ENCODE peak calls at places on chromosomes 4 and X, in nine cellular contexts. U is fibroblast of pulmonary artery, I is Calu3, S is esophagus muscularis mucosa, H is fibroblast of mammary gland, N is GM20000, W is DND-41, O is PC-9, T is GM13977. A is an unnamed sample.

GRCh38 chr4:78845469-78845868 is 69.3 kb downstream of the BMP2K start:
- DNase-seq in U (peak; percentile 35), T (peak; percentile 7), I (no peak), O (no peak), S (no peak), N (peak; percentile 12), W (no peak), H (peak; percentile 12), A (peak; percentile 42)

GRCh38 chrX:10172867-10173266 is 16.1 kb downstream of the CLCN4 start:
- DNase-seq in H (no peak), O (no peak), U (no peak), W (no peak), S (no peak), N (no peak), T (no peak), I (no peak), A (no peak)

GRCh38 chrX:50629774-50630173 is 159.1 kb upstream of the DGKK start:
- DNase-seq in I (no peak), H (no peak), U (no peak), T (no peak), S (no peak), W (no peak), N (no peak), O (peak; percentile 49), A (no peak)

GRCh38 chr4:159413252-159413941 is 310.5 kb downstream of the RAPGEF2 start:
- DNase-seq in O (no peak), U (peak; percentile 30), T (no peak), S (no peak), I (no peak), N (no peak), W (no peak), H (peak; percentile 83), A (no peak)

GRCh38 chr4:14165253-14165942 is 537.9 kb upstream of the BOD1L1 start:
- DNase-seq in W (no peak), H (no peak), U (no peak), S (no peak), T (peak; percentile 58), O (no peak), I (no peak), N (peak; percentile 24), A (no peak)

GRCh38 chr4:39730067-39730466 is 32.1 kb downstream of the UBE2K start:
- DNase-seq in N (no peak), U (no peak), T (no peak), H (peak; percentile 26), W (no peak), O (no peak), S (no peak), I (no peak), A (peak; percentile 18)

GRCh38 chr4:168449740-168450442 is 30.4 kb downstream of the DDX60L start:
- DNase-seq in I (no peak), N (no peak), W (no peak), O (no peak), S (no peak), U (peak; percentile 62), T (no peak), H (peak; percentile 91), A (peak; percentile 35)

GRCh38 chrX:110172215-110172614 is 145.7 kb downstream of the AMMECR1 start:
- DNase-seq in O (no peak), I (no peak), S (no peak), U (no peak), H (no peak), W (no peak), T (peak; percentile 66), N (peak; percentile 64), A (peak; percentile 8)

GRCh38 chr4:7320413-7320812 is 114.3 kb downstream of the PSAPL1 start:
- DNase-seq in U (no peak), I (no peak), S (no peak), O (no peak), W (no peak), H (no peak), T (no peak), N (no peak), A (no peak)

GRCh38 chr4:166535865-166536264 is 662.8 kb downstream of the TLL1 start:
- DNase-seq in S (no peak), T (no peak), N (no peak), U (peak; percentile 6), W (no peak), O (no peak), I (no peak), H (no peak), A (no peak)

GRCh38 chr4:108512615-108513505 is 107.5 kb upstream of the RPL34 start:
- DNase-seq in I (peak; percentile 25), T (no peak), O (no peak), H (peak; percentile 59), W (no peak), S (no peak), N (no peak), U (peak; percentile 35), A (peak; percentile 3)

GRCh38 chr4:47852121-47852520 is 14.3 kb upstream of the CORIN start:
- DNase-seq in W (no peak), N (no peak), U (peak; percentile 88), H (peak; percentile 97), O (no peak), I (no peak), S (no peak), T (no peak), A (peak; percentile 18)

GRCh38 chrX:47218920-47219815 is 687 bp downstream of the CDK16 start:
- DNase-seq in O (no peak), I (peak; percentile 54), H (no peak), N (peak; percentile 31), U (no peak), W (peak; percentile 56), T (peak; percentile 48), S (no peak), A (peak; percentile 61)

GRCh38 chrX:915427-916234 is 285.0 kb downstream of the SHOX start:
- DNase-seq in W (peak; percentile 11), I (no peak), H (no peak), T (no peak), U (no peak), S (no peak), N (no peak), O (no peak), A (no peak)

GRCh38 chrX:9659571-9660195 is 106.0 kb downstream of the GPR143 start:
- DNase-seq in W (no peak), S (no peak), U (no peak), O (no peak), I (no peak), H (no peak), N (no peak), T (no peak), A (no peak)

GRCh38 chrX:132592880-132593279 is 104.0 kb upstream of the MBNL3 start:
- DNase-seq in O (no peak), W (no peak), H (peak; percentile 15), S (no peak), I (peak; percentile 20), U (peak; percentile 8), N (peak; percentile 8), T (peak; percentile 5), A (peak; percentile 22)

GRCh38 chr4:3404546-3404945 is 37.2 kb upstream of the HGFAC start:
- DNase-seq in H (no peak), I (no peak), S (no peak), N (no peak), T (no peak), W (no peak), O (no peak), U (no peak), A (no peak)
- TF ChIP-seq CTCF in H (no peak), I (no peak), S (no peak), N (no peak), T (no peak), W (no peak), O (no peak), U (no peak), A (no peak)

DNA sequence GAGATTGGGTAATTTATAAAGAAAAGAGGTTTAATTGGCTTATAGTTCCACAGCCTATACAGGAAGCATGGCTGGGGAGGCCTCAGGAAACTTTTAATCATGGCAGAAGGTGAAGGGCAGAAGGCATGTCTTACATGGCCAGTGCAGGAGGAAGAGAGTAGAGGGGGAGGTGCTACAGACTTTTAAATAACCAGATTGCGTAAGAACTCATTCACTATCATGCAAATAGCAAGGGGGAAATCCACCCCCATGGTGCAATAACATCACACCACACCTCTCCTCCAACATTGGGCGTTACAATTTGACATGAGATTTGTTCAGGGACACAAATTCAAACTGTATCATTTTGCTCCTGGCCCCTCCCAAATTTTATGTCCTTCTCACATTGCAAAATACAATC is 353.8 kb upstream of the PABPC5 start:
- DNase-seq in I (no peak), H (no peak), N (no peak), U (no peak), W (no peak), O (no peak), S (no peak), T (no peak), A (peak; percentile 10)
- TF ChIP-seq CTCF in I (no peak), H (no peak), N (no peak), U (no peak), W (no peak), O (no peak), S (no peak), T (no peak), A (no peak)

GRCh38 chr4:24885342-24885741 is 27.5 kb downstream of the CCDC149 start:
- DNase-seq in H (peak; percentile 10), N (no peak), W (no peak), I (no peak), U (peak; percentile 7), T (no peak), O (no peak), S (no peak), A (no peak)
- TF ChIP-seq CTCF in H (no peak), N (no peak), W (no peak), I (no peak), U (no peak), T (no peak), O (no peak), S (no peak), A (no peak)

DNA sequence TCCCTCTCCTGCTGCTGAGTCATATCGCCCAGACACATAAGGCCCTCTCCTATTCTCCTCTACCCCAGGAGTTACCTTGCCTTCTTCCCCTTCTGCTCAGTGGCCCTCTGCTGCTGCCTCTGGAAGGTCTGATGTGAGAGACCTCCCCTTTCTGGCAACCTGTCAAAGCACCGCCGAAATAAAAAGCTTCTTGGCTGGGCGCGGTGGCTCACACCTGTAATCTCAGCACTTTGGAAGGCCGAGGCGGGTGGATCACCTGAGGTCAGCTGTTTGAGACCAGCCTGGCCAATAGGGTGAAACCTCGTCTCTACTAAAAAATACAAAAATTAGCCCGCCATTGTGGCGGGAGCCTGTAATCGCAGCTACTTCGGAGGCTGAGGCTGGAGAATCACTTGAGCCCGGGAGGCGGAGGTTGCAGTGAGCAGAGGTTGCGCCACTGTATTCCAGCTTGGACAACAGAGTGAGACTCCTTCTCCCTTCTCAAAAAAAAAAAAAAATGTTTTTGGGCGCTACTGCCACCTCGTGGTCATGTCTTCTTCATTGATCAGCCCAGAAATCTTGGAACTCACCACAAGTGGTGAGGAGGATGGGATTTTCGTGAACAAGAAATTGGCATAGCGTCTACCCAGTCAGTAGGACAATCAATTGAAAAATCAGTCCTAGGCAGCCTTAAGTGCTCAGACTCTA is 8.6 kb upstream of the ZXDA start:
- DNase-seq in W (peak; percentile 19), H (peak; percentile 51), O (no peak), N (no peak), U (peak; percentile 52), I (peak; percentile 60), S (no peak), T (no peak), A (peak; percentile 34)
- TF ChIP-seq CTCF in W (peak; percentile 60), H (peak; percentile 47), O (peak; percentile 67), N (no peak), U (peak; percentile 44), I (peak; percentile 21), S (peak; percentile 46), T (peak; percentile 65), A (peak; percentile 40)

A was measured in NB4.